ENCODE peak calls at places on chromosomes 12 and 14, in five cellular contexts. R is astrocyte, Q is NCI-H1417, A is T-helper 17 cell, U is Karpas-422. P is an unnamed sample.

GRCh38 chr12:120978296-120979219 is at the start of gene HNF1A:
- DNase-seq in R (no peak), Q (no peak), A (no peak), U (no peak), P (no peak)

GRCh38 chr14:83548061-83548839 is 1981.7 kb upstream of the FLRT2 start:
- DNase-seq in R (peak; percentile 2), Q (no peak), A (no peak), U (no peak), P (no peak)

GRCh38 chr14:102675396-102675795 is 82.9 kb downstream of the RCOR1 start:
- DNase-seq in R (peak; percentile 36), Q (no peak), A (no peak), U (no peak), P (no peak)

GRCh38 chr12:124428792-124429281 is 133.9 kb downstream of the RFLNA start:
- DNase-seq in R (no peak), Q (no peak), A (no peak), U (no peak), P (no peak)

GRCh38 chr14:98466807-98467206 is 805.2 kb downstream of the BCL11B start:
- DNase-seq in R (peak; percentile 60), Q (no peak), A (no peak), U (peak; percentile 23), P (no peak)

GRCh38 chr12:24014853-24015590 is 65.6 kb upstream of the SOX5 start:
- DNase-seq in R (no peak), Q (peak; percentile 40), A (no peak), U (no peak), P (no peak)

GRCh38 chr14:96105921-96106441 is 66.8 kb downstream of the C14orf132 start:
- DNase-seq in R (peak; percentile 66), Q (no peak), A (no peak), U (no peak), P (no peak)

GRCh38 chr12:52184813-52185212 is 7.0 kb downstream of the KRT80 start:
- DNase-seq in R (no peak), Q (no peak), A (no peak), U (no peak), P (no peak)

GRCh38 chr12:69388371-69388770 is 28.8 kb downstream of the YEATS4 start:
- DNase-seq in R (peak; percentile 63), Q (peak; percentile 38), A (no peak), U (peak; percentile 64), P (no peak)

P was measured in type B pancreatic cell.